ENCODE peak calls at places on chromosomes 6 and 20, in four cellular contexts. One of them, this sample, is unnamed. For H3K4me1, the result is how much of the 10 kb centered on the place peaks cover.

GRCh38 chr20:2032168-2032567 is 38.3 kb upstream of the PDYN start:
- DNase-seq in CD8-positive, alpha-beta memory T cell: no peak
- DNase-seq in trophoblast cell: no peak
- DNase-seq in DND-41: no peak
- DNase-seq in this sample: no peak

GRCh38 chr6:131038612-131039344 is 24.3 kb downstream of the EPB41L2 start:
- DNase-seq in trophoblast cell: no peak
- DNase-seq in CD8-positive, alpha-beta memory T cell: no peak
- DNase-seq in DND-41: no peak
- DNase-seq in this sample: no peak

GRCh38 chr6:112370946-112371345 is 23.8 kb downstream of the RFPL4B start:
- DNase-seq in CD8-positive, alpha-beta memory T cell: no peak
- DNase-seq in DND-41: no peak
- DNase-seq in trophoblast cell: no peak
- DNase-seq in this sample: no peak

GRCh38 chr6:151763938-151764680 is 43.4 kb upstream of the ESR1 start:
- DNase-seq in DND-41: peak
- DNase-seq in trophoblast cell: peak
- DNase-seq in CD8-positive, alpha-beta memory T cell: no peak
- DNase-seq in this sample: peak

GRCh38 chr6:75882734-75883133 is 133.7 kb downstream of the MYO6 start:
- DNase-seq in trophoblast cell: peak
- DNase-seq in DND-41: no peak
- DNase-seq in CD8-positive, alpha-beta memory T cell: no peak
- DNase-seq in this sample: peak

GRCh38 chr20:881051-881820 is 34.9 kb downstream of the ANGPT4 start:
- DNase-seq in trophoblast cell: no peak
- DNase-seq in DND-41: peak
- DNase-seq in CD8-positive, alpha-beta memory T cell: no peak
- DNase-seq in this sample: peak

GRCh38 chr6:16404456-16404855 is 166.1 kb downstream of the GMPR start:
- DNase-seq in trophoblast cell: no peak
- DNase-seq in CD8-positive, alpha-beta memory T cell: peak
- DNase-seq in DND-41: no peak
- DNase-seq in this sample: no peak

GRCh38 chr6:148203970-148204369 is 138.7 kb upstream of the SASH1 start:
- DNase-seq in trophoblast cell: peak
- DNase-seq in DND-41: peak
- DNase-seq in CD8-positive, alpha-beta memory T cell: peak
- DNase-seq in this sample: no peak

DNA sequence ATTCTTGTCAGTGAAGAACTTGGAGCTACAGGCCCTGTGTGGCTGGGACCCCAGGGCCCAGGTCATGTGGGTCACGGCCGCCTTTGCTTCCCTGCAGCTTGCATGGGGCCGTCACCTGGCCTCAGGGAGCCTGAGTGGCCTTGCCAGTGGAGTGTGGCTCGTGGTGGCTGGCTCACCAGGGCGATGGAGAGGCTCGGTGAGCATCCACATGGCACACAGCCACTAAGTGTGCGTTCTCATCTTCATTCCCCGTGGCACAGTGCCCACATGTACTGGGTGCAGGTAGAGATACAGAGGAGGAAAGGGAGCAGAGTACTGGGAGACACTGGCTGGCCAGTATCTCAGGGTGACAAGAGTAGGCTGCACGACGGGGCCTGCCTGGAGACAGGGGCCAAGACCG is 21.5 kb downstream of the MANBAL start:
- DNase-seq in DND-41: no peak
- DNase-seq in trophoblast cell: no peak
- DNase-seq in CD8-positive, alpha-beta memory T cell: no peak
- DNase-seq in this sample: no peak
- H3K4me1 ChIP-seq in DND-41: under half
- H3K4me1 ChIP-seq in trophoblast cell: half or more
- H3K4me1 ChIP-seq in CD8-positive, alpha-beta memory T cell: under half
- H3K4me1 ChIP-seq in this sample: under half

GRCh38 chr20:59939052-59939878 is 840 bp downstream of the PPP1R3D start:
- DNase-seq in CD8-positive, alpha-beta memory T cell: no peak
- DNase-seq in trophoblast cell: no peak
- DNase-seq in DND-41: no peak
- DNase-seq in this sample: no peak

GRCh38 chr20:59942245-59942644 is 2.1 kb downstream of the FAM217B start:
- DNase-seq in DND-41: no peak
- DNase-seq in CD8-positive, alpha-beta memory T cell: no peak
- DNase-seq in trophoblast cell: no peak
- DNase-seq in this sample: no peak

GRCh38 chr20:59939879-59940128 is 301 bp downstream of the PPP1R3D start:
- DNase-seq in trophoblast cell: no peak
- DNase-seq in CD8-positive, alpha-beta memory T cell: no peak
- DNase-seq in DND-41: no peak
- DNase-seq in this sample: no peak

GRCh38 chr20:59940129-59940955 is at the start of the genes FAM217B and PPP1R3D:
- DNase-seq in trophoblast cell: peak
- DNase-seq in CD8-positive, alpha-beta memory T cell: peak
- DNase-seq in DND-41: peak
- DNase-seq in this sample: peak

GRCh38 chr20:59940956-59941294 is 736 bp downstream of the FAM217B start:
- DNase-seq in DND-41: no peak
- DNase-seq in CD8-positive, alpha-beta memory T cell: no peak
- DNase-seq in trophoblast cell: no peak
- DNase-seq in this sample: no peak
- H3K4me1 ChIP-seq in DND-41: under half
- H3K4me1 ChIP-seq in CD8-positive, alpha-beta memory T cell: under half
- H3K4me1 ChIP-seq in trophoblast cell: under half
- H3K4me1 ChIP-seq in this sample: half or more

GRCh38 chr6:128337619-128338018 is 182.8 kb downstream of the PTPRK start:
- DNase-seq in trophoblast cell: no peak
- DNase-seq in DND-41: no peak
- DNase-seq in CD8-positive, alpha-beta memory T cell: no peak
- DNase-seq in this sample: no peak

GRCh38 chr6:128343666-128344065 is 176.7 kb downstream of the PTPRK start:
- DNase-seq in trophoblast cell: no peak
- DNase-seq in CD8-positive, alpha-beta memory T cell: no peak
- DNase-seq in DND-41: no peak
- DNase-seq in this sample: no peak

GRCh38 chr6:128336436-128337095 is 183.8 kb downstream of the PTPRK start:
- DNase-seq in CD8-positive, alpha-beta memory T cell: no peak
- DNase-seq in trophoblast cell: no peak
- DNase-seq in DND-41: no peak
- DNase-seq in this sample: no peak

GRCh38 chr6:128335963-128336362 is 184.4 kb downstream of the PTPRK start:
- DNase-seq in CD8-positive, alpha-beta memory T cell: no peak
- DNase-seq in DND-41: no peak
- DNase-seq in trophoblast cell: no peak
- DNase-seq in this sample: no peak

GRCh38 chr6:128339635-128340436 is 180.6 kb downstream of the PTPRK start:
- DNase-seq in DND-41: no peak
- DNase-seq in trophoblast cell: no peak
- DNase-seq in CD8-positive, alpha-beta memory T cell: no peak
- DNase-seq in this sample: no peak
- H3K4me1 ChIP-seq in DND-41: under half
- H3K4me1 ChIP-seq in trophoblast cell: under half
- H3K4me1 ChIP-seq in CD8-positive, alpha-beta memory T cell: under half
- H3K4me1 ChIP-seq in this sample: under half

GRCh38 chr6:105573556-105573955 is 170.7 kb upstream of the PREP start:
- DNase-seq in DND-41: no peak
- DNase-seq in trophoblast cell: no peak
- DNase-seq in CD8-positive, alpha-beta memory T cell: no peak
- DNase-seq in this sample: no peak
- H3K4me1 ChIP-seq in DND-41: under half
- H3K4me1 ChIP-seq in trophoblast cell: under half
- H3K4me1 ChIP-seq in CD8-positive, alpha-beta memory T cell: under half
- H3K4me1 ChIP-seq in this sample: under half

GRCh38 chr20:25032478-25033183 is 25.3 kb downstream of the ACSS1 start:
- DNase-seq in DND-41: no peak
- DNase-seq in CD8-positive, alpha-beta memory T cell: no peak
- DNase-seq in trophoblast cell: no peak
- DNase-seq in this sample: no peak
- H3K4me1 ChIP-seq in DND-41: under half
- H3K4me1 ChIP-seq in CD8-positive, alpha-beta memory T cell: under half
- H3K4me1 ChIP-seq in trophoblast cell: under half
- H3K4me1 ChIP-seq in this sample: under half

GRCh38 chr6:165204807-165205545 is 104.4 kb downstream of the C6orf118 start:
- DNase-seq in CD8-positive, alpha-beta memory T cell: no peak
- DNase-seq in DND-41: no peak
- DNase-seq in trophoblast cell: no peak
- DNase-seq in this sample: no peak

GRCh38 chr6:165206798-165207197 is 102.6 kb downstream of the C6orf118 start:
- DNase-seq in DND-41: no peak
- DNase-seq in trophoblast cell: no peak
- DNase-seq in CD8-positive, alpha-beta memory T cell: no peak
- DNase-seq in this sample: no peak

GRCh38 chr6:165205632-165206031 is 103.8 kb downstream of the C6orf118 start:
- DNase-seq in trophoblast cell: no peak
- DNase-seq in CD8-positive, alpha-beta memory T cell: no peak
- DNase-seq in DND-41: no peak
- DNase-seq in this sample: no peak
- H3K4me1 ChIP-seq in trophoblast cell: under half
- H3K4me1 ChIP-seq in CD8-positive, alpha-beta memory T cell: under half
- H3K4me1 ChIP-seq in DND-41: under half
- H3K4me1 ChIP-seq in this sample: under half

GRCh38 chr6:157845493-157846259 is 22.6 kb downstream of the SNX9 start:
- DNase-seq in trophoblast cell: no peak
- DNase-seq in DND-41: no peak
- DNase-seq in CD8-positive, alpha-beta memory T cell: no peak
- DNase-seq in this sample: no peak
- H3K4me1 ChIP-seq in trophoblast cell: under half
- H3K4me1 ChIP-seq in DND-41: under half
- H3K4me1 ChIP-seq in CD8-positive, alpha-beta memory T cell: under half
- H3K4me1 ChIP-seq in this sample: under half

This sample was measured in PC-9.